ENCODE peak calls at places on chromosomes 11 and 22, in six cellular contexts. One of them, this sample, is unnamed.
A peak's percentile ranks its signal among the peaks of the same experiment; 100 is the strongest.

GRCh38 chr11:7490054-7490453 is 4.7 kb downstream of the OLFML1 start:
- DNase-seq in tibial artery: no peak
- DNase-seq in prostate gland: no peak
- DNase-seq in psoas muscle: no peak
- DNase-seq in MM.1S: no peak
- DNase-seq in mesendoderm: peak; percentile 42
- DNase-seq in this sample: no peak

GRCh38 chr22:24421428-24421931 is 5.9 kb upstream of the ADORA2A start:
- DNase-seq in prostate gland: no peak
- DNase-seq in tibial artery: no peak
- DNase-seq in MM.1S: peak; percentile 53
- DNase-seq in psoas muscle: no peak
- DNase-seq in mesendoderm: peak; percentile 93
- DNase-seq in this sample: no peak

GRCh38 chr22:39543095-39543494 is 10.5 kb upstream of the RPS19BP1 start:
- DNase-seq in mesendoderm: no peak
- DNase-seq in MM.1S: no peak
- DNase-seq in psoas muscle: no peak
- DNase-seq in tibial artery: no peak
- DNase-seq in prostate gland: no peak
- DNase-seq in this sample: no peak

GRCh38 chr11:72646472-72646871 is 27.8 kb downstream of the PDE2A start:
- DNase-seq in prostate gland: no peak
- DNase-seq in tibial artery: no peak
- DNase-seq in mesendoderm: no peak
- DNase-seq in MM.1S: no peak
- DNase-seq in psoas muscle: no peak
- DNase-seq in this sample: no peak

GRCh38 chr22:44165286-44165874 is 15.3 kb upstream of the PARVG start:
- DNase-seq in MM.1S: no peak
- DNase-seq in mesendoderm: no peak
- DNase-seq in psoas muscle: no peak
- DNase-seq in prostate gland: no peak
- DNase-seq in tibial artery: no peak
- DNase-seq in this sample: peak; percentile 24

GRCh38 chr22:48960981-48961655 is 866.6 kb downstream of the BRD1 start:
- DNase-seq in psoas muscle: no peak
- DNase-seq in MM.1S: no peak
- DNase-seq in mesendoderm: peak; percentile 60
- DNase-seq in tibial artery: no peak
- DNase-seq in prostate gland: peak; percentile 1
- DNase-seq in this sample: no peak

GRCh38 chr11:22670803-22671202 is 4.4 kb downstream of the GAS2 start:
- DNase-seq in mesendoderm: peak; percentile 33
- DNase-seq in psoas muscle: no peak
- DNase-seq in tibial artery: no peak
- DNase-seq in MM.1S: peak; percentile 82
- DNase-seq in prostate gland: no peak
- DNase-seq in this sample: no peak

GRCh38 chr11:8080674-8081590 is at the start of gene TUB:
- DNase-seq in mesendoderm: peak; percentile 58
- DNase-seq in MM.1S: no peak
- DNase-seq in tibial artery: no peak
- DNase-seq in prostate gland: no peak
- DNase-seq in psoas muscle: peak; percentile 32
- DNase-seq in this sample: no peak

GRCh38 chr11:64810891-64811272 is 531 bp upstream of the MEN1 start:
- DNase-seq in MM.1S: peak; percentile 60
- DNase-seq in mesendoderm: no peak
- DNase-seq in tibial artery: peak; percentile 29
- DNase-seq in prostate gland: no peak
- DNase-seq in psoas muscle: no peak
- DNase-seq in this sample: no peak

GRCh38 chr11:21323617-21324016 is 654.2 kb downstream of the NELL1 start:
- DNase-seq in MM.1S: no peak
- DNase-seq in tibial artery: no peak
- DNase-seq in prostate gland: no peak
- DNase-seq in psoas muscle: no peak
- DNase-seq in mesendoderm: peak; percentile 36
- DNase-seq in this sample: no peak

GRCh38 chr11:111737180-111737876 is 28.9 kb downstream of the PPP2R1B start:
- DNase-seq in mesendoderm: no peak
- DNase-seq in tibial artery: no peak
- DNase-seq in MM.1S: no peak
- DNase-seq in psoas muscle: peak; percentile 25
- DNase-seq in prostate gland: no peak
- DNase-seq in this sample: no peak

GRCh38 chr11:5624489-5625278 is at the start of gene TRIM34:
- DNase-seq in MM.1S: peak; percentile 90
- DNase-seq in tibial artery: peak; percentile 59
- DNase-seq in psoas muscle: no peak
- DNase-seq in prostate gland: peak; percentile 76
- DNase-seq in mesendoderm: peak; percentile 51
- DNase-seq in this sample: peak; percentile 52

GRCh38 chr11:103035656-103036434 is 56.1 kb downstream of the DCUN1D5 start:
- DNase-seq in prostate gland: peak; percentile 34
- DNase-seq in tibial artery: no peak
- DNase-seq in psoas muscle: no peak
- DNase-seq in MM.1S: peak; percentile 76
- DNase-seq in mesendoderm: peak; percentile 86
- DNase-seq in this sample: no peak

GRCh38 chr22:26890870-26891269 is 233.5 kb downstream of the MIAT start:
- DNase-seq in psoas muscle: no peak
- DNase-seq in MM.1S: no peak
- DNase-seq in prostate gland: no peak
- DNase-seq in tibial artery: no peak
- DNase-seq in mesendoderm: peak; percentile 34
- DNase-seq in this sample: no peak

GRCh38 chr22:36068776-36069344 is 40.2 kb upstream of the RBFOX2 start:
- DNase-seq in prostate gland: no peak
- DNase-seq in tibial artery: no peak
- DNase-seq in psoas muscle: no peak
- DNase-seq in mesendoderm: no peak
- DNase-seq in MM.1S: no peak
- DNase-seq in this sample: no peak

GRCh38 chr11:91776660-91777059 is 448.0 kb upstream of the FAT3 start:
- DNase-seq in mesendoderm: no peak
- DNase-seq in MM.1S: no peak
- DNase-seq in psoas muscle: no peak
- DNase-seq in tibial artery: no peak
- DNase-seq in prostate gland: no peak
- DNase-seq in this sample: no peak

GRCh38 chr11:57332694-57333440 is 2.8 kb downstream of the SSRP1 start:
- DNase-seq in MM.1S: no peak
- DNase-seq in tibial artery: no peak
- DNase-seq in psoas muscle: no peak
- DNase-seq in prostate gland: no peak
- DNase-seq in mesendoderm: no peak
- DNase-seq in this sample: no peak

GRCh38 chr11:2689551-2690260 is 10.1 kb downstream of the KCNQ1OT1 start:
- DNase-seq in MM.1S: peak; percentile 50
- DNase-seq in tibial artery: peak; percentile 6
- DNase-seq in prostate gland: no peak
- DNase-seq in mesendoderm: no peak
- DNase-seq in psoas muscle: no peak
- DNase-seq in this sample: peak; percentile 23
- H3K4me1 ChIP-seq in MM.1S: peaks cover 22% of the 10 kb centered on the region
- H3K4me1 ChIP-seq in tibial artery: peaks cover 5% of the 10 kb centered on the region
- H3K4me1 ChIP-seq in prostate gland: no peaks in the 10 kb centered on the region
- H3K4me1 ChIP-seq in mesendoderm: peaks cover 25% of the 10 kb centered on the region
- H3K4me1 ChIP-seq in psoas muscle: peaks cover 18% of the 10 kb centered on the region
- H3K4me1 ChIP-seq in this sample: no peaks in the 10 kb centered on the region

GRCh38 chr11:129191649-129192048 is 476 bp downstream of the ARHGAP32 start:
- DNase-seq in tibial artery: no peak
- DNase-seq in mesendoderm: peak; percentile 65
- DNase-seq in MM.1S: no peak
- DNase-seq in psoas muscle: no peak
- DNase-seq in prostate gland: peak; percentile 44
- DNase-seq in this sample: no peak

GRCh38 chr11:129189646-129190045 is 2.5 kb downstream of the ARHGAP32 start:
- DNase-seq in prostate gland: no peak
- DNase-seq in tibial artery: no peak
- DNase-seq in psoas muscle: no peak
- DNase-seq in mesendoderm: no peak
- DNase-seq in MM.1S: no peak
- DNase-seq in this sample: no peak

GRCh38 chr11:129190087-129190486 is 2.0 kb downstream of the ARHGAP32 start:
- DNase-seq in MM.1S: no peak
- DNase-seq in mesendoderm: peak; percentile 33
- DNase-seq in tibial artery: no peak
- DNase-seq in psoas muscle: no peak
- DNase-seq in prostate gland: no peak
- DNase-seq in this sample: no peak

GRCh38 chr11:129195682-129196081 is 3.6 kb upstream of the ARHGAP32 start:
- DNase-seq in psoas muscle: no peak
- DNase-seq in mesendoderm: peak; percentile 33
- DNase-seq in tibial artery: no peak
- DNase-seq in MM.1S: no peak
- DNase-seq in prostate gland: no peak
- DNase-seq in this sample: no peak

DNA sequence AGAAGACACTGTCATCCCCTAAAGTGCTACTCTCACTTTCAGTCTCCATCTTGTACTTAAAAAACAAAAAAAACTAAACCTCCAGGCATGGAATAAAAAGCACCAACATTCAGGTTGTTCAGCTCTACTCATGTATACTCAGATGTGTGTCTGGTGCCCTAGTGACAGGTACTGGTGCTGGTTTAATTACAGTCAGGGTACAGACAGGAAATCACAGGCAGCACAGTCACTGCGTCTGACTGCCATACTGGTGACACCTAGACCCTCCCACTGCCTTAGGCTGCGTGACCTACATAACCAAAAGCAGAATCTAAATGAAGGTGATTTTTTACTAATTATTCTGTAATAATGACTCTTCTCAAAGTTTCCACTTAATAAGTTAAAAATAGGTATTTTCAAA is at the start of gene ARHGAP32:
- DNase-seq in tibial artery: no peak
- DNase-seq in prostate gland: no peak
- DNase-seq in MM.1S: no peak
- DNase-seq in mesendoderm: peak; percentile 83
- DNase-seq in psoas muscle: no peak
- DNase-seq in this sample: no peak
- H3K27ac ChIP-seq in tibial artery: no peak within 1 kb of the TSS
- H3K27ac ChIP-seq in prostate gland: peak within 1 kb of the TSS; percentile 23
- H3K27ac ChIP-seq in MM.1S: no peak within 1 kb of the TSS
- H3K27ac ChIP-seq in mesendoderm: no peak within 1 kb of the TSS
- H3K27ac ChIP-seq in psoas muscle: no peak within 1 kb of the TSS
- H3K27ac ChIP-seq in this sample: no peak within 1 kb of the TSS

GRCh38 chr11:69637956-69638871 is 2.7 kb upstream of the CCND1 start:
- DNase-seq in mesendoderm: peak; percentile 89
- DNase-seq in MM.1S: no peak
- DNase-seq in prostate gland: no peak
- DNase-seq in tibial artery: peak; percentile 52
- DNase-seq in psoas muscle: no peak
- DNase-seq in this sample: peak; percentile 78

GRCh38 chr11:69640995-69641581 is at the start of gene CCND1:
- DNase-seq in MM.1S: peak; percentile 82
- DNase-seq in tibial artery: peak; percentile 67
- DNase-seq in mesendoderm: peak; percentile 98
- DNase-seq in psoas muscle: peak; percentile 63
- DNase-seq in prostate gland: peak; percentile 80
- DNase-seq in this sample: peak; percentile 89

GRCh38 chr11:69640260-69640994 is 529 bp upstream of the CCND1 start:
- DNase-seq in mesendoderm: no peak
- DNase-seq in psoas muscle: peak; percentile 47
- DNase-seq in tibial artery: no peak
- DNase-seq in MM.1S: peak; percentile 40
- DNase-seq in prostate gland: no peak
- DNase-seq in this sample: peak; percentile 77

GRCh38 chr11:69638941-69639681 is 1.8 kb upstream of the CCND1 start:
- DNase-seq in psoas muscle: peak; percentile 90
- DNase-seq in MM.1S: peak; percentile 49
- DNase-seq in tibial artery: peak; percentile 92
- DNase-seq in prostate gland: peak; percentile 96
- DNase-seq in mesendoderm: peak; percentile 99
- DNase-seq in this sample: peak; percentile 95

GRCh38 chr11:69639843-69640242 is 1.1 kb upstream of the CCND1 start:
- DNase-seq in mesendoderm: no peak
- DNase-seq in tibial artery: no peak
- DNase-seq in psoas muscle: no peak
- DNase-seq in MM.1S: no peak
- DNase-seq in prostate gland: no peak
- DNase-seq in this sample: no peak
- H3K4me3 ChIP-seq in mesendoderm: no peak overlapping the region
- H3K4me3 ChIP-seq in tibial artery: peak overlapping the region; percentile 72
- H3K4me3 ChIP-seq in psoas muscle: peak overlapping the region; percentile 75
- H3K4me3 ChIP-seq in MM.1S: peak overlapping the region; percentile 65
- H3K4me3 ChIP-seq in prostate gland: no peak overlapping the region
- H3K4me3 ChIP-seq in this sample: no peak overlapping the region

DNA sequence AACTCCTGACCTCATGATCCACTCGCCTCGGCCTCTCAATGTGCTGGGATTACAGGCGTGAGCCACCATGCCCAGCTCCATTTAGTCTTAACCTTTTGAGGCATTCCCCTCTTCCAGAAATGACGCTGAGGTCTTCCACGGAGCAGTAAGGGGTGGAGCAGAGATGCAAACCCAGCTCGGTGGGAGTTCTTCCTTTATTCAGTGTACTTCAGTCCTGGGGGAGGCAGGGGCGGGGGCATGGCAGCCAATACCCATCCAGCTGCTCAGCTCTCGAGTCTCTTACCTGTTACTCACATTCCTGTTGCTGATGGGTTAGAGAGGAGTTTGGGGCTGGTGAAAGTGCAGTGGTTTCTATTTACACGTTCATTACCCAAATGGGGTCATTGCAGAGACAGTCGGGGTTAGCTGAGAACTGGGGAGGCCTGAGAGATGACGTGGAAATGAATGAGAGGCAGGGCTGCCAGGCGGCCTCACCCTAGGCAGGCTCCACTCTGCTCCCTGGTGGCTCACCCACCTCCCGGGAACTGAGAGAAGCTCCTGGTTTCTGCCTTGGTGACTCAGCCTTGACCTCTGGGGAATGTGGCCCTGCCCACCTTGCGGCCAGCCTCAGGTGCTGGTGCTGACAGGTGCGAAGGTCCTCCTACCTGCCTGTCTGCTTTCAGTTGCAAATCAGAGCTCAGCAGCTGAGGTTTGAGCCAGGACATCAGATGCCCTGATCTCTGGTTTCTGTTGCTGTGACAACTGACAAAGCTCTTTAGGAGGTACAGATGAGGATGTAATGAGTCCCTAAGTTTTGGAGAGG is 13.4 kb upstream of the ST14 start:
- DNase-seq in prostate gland: no peak
- DNase-seq in tibial artery: no peak
- DNase-seq in psoas muscle: peak; percentile 34
- DNase-seq in MM.1S: peak; percentile 91
- DNase-seq in mesendoderm: peak; percentile 95
- DNase-seq in this sample: no peak
- H3K4me1 ChIP-seq in prostate gland: no peaks in the 10 kb centered on the region
- H3K4me1 ChIP-seq in tibial artery: peaks cover 4% of the 10 kb centered on the region
- H3K4me1 ChIP-seq in psoas muscle: no peaks in the 10 kb centered on the region
- H3K4me1 ChIP-seq in MM.1S: peaks cover 22% of the 10 kb centered on the region
- H3K4me1 ChIP-seq in mesendoderm: no peaks in the 10 kb centered on the region
- H3K4me1 ChIP-seq in this sample: no peaks in the 10 kb centered on the region

DNA sequence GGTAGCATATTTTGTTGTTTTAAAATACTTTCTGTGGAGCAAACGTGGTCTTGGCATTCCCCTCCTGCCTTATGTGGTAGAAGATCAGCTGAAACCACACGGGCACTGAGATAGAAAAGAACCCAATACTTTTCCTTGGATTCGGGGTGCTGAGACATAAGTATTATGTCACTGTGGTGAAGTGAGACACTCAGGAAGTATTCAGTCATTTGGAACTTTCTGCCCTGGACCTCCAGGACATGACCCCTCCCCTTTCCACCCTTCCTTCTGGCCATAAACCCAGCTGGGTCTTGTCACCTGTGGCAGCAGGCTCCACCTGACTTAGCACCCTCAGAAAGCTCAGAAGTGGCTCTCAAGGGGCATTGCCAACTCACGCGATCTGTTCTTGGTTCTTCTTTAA is 123.4 kb downstream of the SWAP70 start:
- DNase-seq in prostate gland: no peak
- DNase-seq in psoas muscle: no peak
- DNase-seq in mesendoderm: no peak
- DNase-seq in tibial artery: no peak
- DNase-seq in MM.1S: no peak
- DNase-seq in this sample: no peak
- H3K27ac ChIP-seq in prostate gland: no peak overlapping the region
- H3K27ac ChIP-seq in psoas muscle: peak overlapping the region; percentile 58
- H3K27ac ChIP-seq in mesendoderm: no peak overlapping the region
- H3K27ac ChIP-seq in tibial artery: no peak overlapping the region
- H3K27ac ChIP-seq in MM.1S: no peak overlapping the region
- H3K27ac ChIP-seq in this sample: no peak overlapping the region

This sample was measured in aorta.